ENCODE peak calls at places on chromosomes 7 and 10, in five cellular contexts. B, A, N, C and F are unnamed samples.

GRCh38 chr10:72328045-72328828 is 26.5 kb downstream of the DNAJB12 start:
- DNase-seq in B (peak), C (no peak), N (peak), A (no peak), F (no peak)

GRCh38 chr10:1601371-1601906 is 135.9 kb downstream of the ADARB2 start:
- DNase-seq in A (no peak), N (no peak), B (no peak), C (no peak), F (no peak)

GRCh38 chr10:6269953-6270867 is 67.5 kb downstream of the PFKFB3 start:
- DNase-seq in N (peak), C (peak), A (peak), B (no peak), F (peak)

GRCh38 chr7:101373812-101374612 is 11.3 kb downstream of the COL26A1 start:
- DNase-seq in A (no peak), C (no peak), N (peak), B (no peak), F (no peak)

GRCh38 chr10:57983226-57983870 is 284.3 kb downstream of the IPMK start:
- DNase-seq in A (no peak), C (no peak), B (no peak), N (peak), F (no peak)

GRCh38 chr7:40700653-40701475 is 566.1 kb downstream of the SUGCT start:
- DNase-seq in N (peak), C (no peak), B (no peak), A (no peak), F (no peak)

GRCh38 chr7:155206286-155207020 is 91.2 kb upstream of the INSIG1 start:
- DNase-seq in N (peak), C (peak), B (peak), A (peak), F (peak)

GRCh38 chr7:112103246-112103645 is 103.0 kb downstream of the DOCK4 start:
- DNase-seq in C (no peak), N (peak), A (no peak), B (no peak), F (no peak)

GRCh38 chr10:43190775-43191174 is 52.5 kb downstream of the CSGALNACT2 start:
- DNase-seq in A (no peak), N (no peak), B (peak), C (no peak), F (no peak)

GRCh38 chr10:122419890-122420623 is 34.4 kb upstream of the ARMS2 start:
- DNase-seq in B (peak), C (no peak), A (no peak), N (peak), F (no peak)

GRCh38 chr7:105776068-105776790 is 100.2 kb downstream of the ATXN7L1 start:
- DNase-seq in C (no peak), B (peak), A (no peak), N (peak), F (no peak)

GRCh38 chr10:48444861-48445841 is 138.7 kb downstream of the MAPK8 start:
- DNase-seq in A (no peak), C (no peak), N (peak), B (peak), F (no peak)

GRCh38 chr7:23802720-23803397 is 92.8 kb downstream of the STK31 start:
- DNase-seq in N (no peak), A (no peak), C (no peak), B (no peak), F (no peak)

GRCh38 chr7:19587291-19587690 is 121.5 kb downstream of the POLR1F start:
- DNase-seq in N (no peak), B (peak), C (no peak), A (no peak), F (no peak)

GRCh38 chr7:135238112-135238744 is 4.6 kb downstream of the STRA8 start:
- DNase-seq in C (no peak), B (no peak), N (no peak), A (no peak), F (no peak)

GRCh38 chr10:122514045-122514840 is 46.3 kb upstream of the DMBT1 start:
- DNase-seq in A (no peak), B (no peak), N (no peak), C (no peak), F (no peak)

GRCh38 chr10:121721257-121721656 is 123.0 kb upstream of the FGFR2 start:
- DNase-seq in C (no peak), A (no peak), N (no peak), B (no peak), F (no peak)

GRCh38 chr10:21399392-21400015 is 126.0 kb downstream of the SKIDA1 start:
- DNase-seq in A (no peak), B (peak), C (no peak), N (peak), F (no peak)

GRCh38 chr7:5766321-5766761 is 15.1 kb downstream of the RNF216 start:
- DNase-seq in N (peak), A (no peak), C (no peak), B (peak), F (no peak)

GRCh38 chr10:67772894-67773511 is 65.0 kb downstream of the DNAJC12 start:
- DNase-seq in A (no peak), B (no peak), C (no peak), N (peak), F (no peak)

GRCh38 chr10:5293691-5294550 is 70.8 kb upstream of the UCN3 start:
- DNase-seq in N (peak), A (no peak), B (peak), C (peak), F (no peak)

GRCh38 chr7:41733063-41733398 is 30.1 kb upstream of the INHBA start:
- DNase-seq in C (no peak), B (no peak), N (peak), A (no peak), F (no peak)

GRCh38 chr7:79459381-79459780 is 5.9 kb upstream of the MAGI2 start:
- DNase-seq in C (no peak), A (no peak), B (no peak), N (peak), F (no peak)

GRCh38 chr10:43136432-43136831 is 1.8 kb upstream of the CSGALNACT2 start:
- DNase-seq in N (no peak), B (no peak), A (no peak), C (no peak), F (peak)

GRCh38 chr7:92246363-92247101 is 758 bp downstream of the ANKIB1 start:
- DNase-seq in B (peak), C (no peak), A (peak), N (peak), F (peak)